ENCODE peak calls at places on chromosomes 2 and 18, in five cellular contexts. One of them, this sample, is unnamed.

GRCh38 chr18:49565656-49566055 is 3.8 kb downstream of the LIPG start:
- DNase-seq in spleen: no peak
- DNase-seq in endothelial cell of umbilical vein: no peak
- DNase-seq in adrenal gland: peak; percentile 57
- DNase-seq in prostate gland: peak; percentile 51
- DNase-seq in this sample: peak; percentile 44

GRCh38 chr18:23650963-23651927 is 11.5 kb downstream of the ANKRD29 start:
- DNase-seq in spleen: no peak
- DNase-seq in endothelial cell of umbilical vein: peak; percentile 51
- DNase-seq in adrenal gland: no peak
- DNase-seq in prostate gland: peak; percentile 8
- DNase-seq in this sample: no peak

GRCh38 chr2:60530660-60531276 is 22.7 kb downstream of the BCL11A start:
- DNase-seq in spleen: no peak
- DNase-seq in endothelial cell of umbilical vein: no peak
- DNase-seq in adrenal gland: peak; percentile 71
- DNase-seq in prostate gland: peak; percentile 83
- DNase-seq in this sample: peak; percentile 89

GRCh38 chr2:88692187-88692586 is 714 bp downstream of the RPIA start:
- DNase-seq in spleen: peak; percentile 84
- DNase-seq in endothelial cell of umbilical vein: no peak
- DNase-seq in adrenal gland: peak; percentile 55
- DNase-seq in prostate gland: no peak
- DNase-seq in this sample: no peak

GRCh38 chr18:7645756-7646155 is 78.6 kb downstream of the PTPRM start:
- DNase-seq in spleen: no peak
- DNase-seq in endothelial cell of umbilical vein: peak; percentile 21
- DNase-seq in adrenal gland: peak; percentile 86
- DNase-seq in prostate gland: peak; percentile 40
- DNase-seq in this sample: no peak

GRCh38 chr2:231028890-231029289 is 8.4 kb upstream of the C2orf72 start:
- DNase-seq in spleen: no peak
- DNase-seq in endothelial cell of umbilical vein: no peak
- DNase-seq in adrenal gland: no peak
- DNase-seq in prostate gland: no peak
- DNase-seq in this sample: no peak

GRCh38 chr18:11366410-11366809 is 217.0 kb upstream of the PIEZO2 start:
- DNase-seq in spleen: no peak
- DNase-seq in endothelial cell of umbilical vein: no peak
- DNase-seq in adrenal gland: no peak
- DNase-seq in prostate gland: no peak
- DNase-seq in this sample: peak; percentile 28

GRCh38 chr2:24083567-24084385 is 858 bp downstream of the TP53I3 start:
- DNase-seq in spleen: no peak
- DNase-seq in endothelial cell of umbilical vein: peak; percentile 85
- DNase-seq in adrenal gland: no peak
- DNase-seq in prostate gland: peak; percentile 68
- DNase-seq in this sample: no peak

GRCh38 chr18:13611616-13612110 is 114.7 kb downstream of the FAM210A start:
- DNase-seq in spleen: peak; percentile 80
- DNase-seq in endothelial cell of umbilical vein: peak; percentile 24
- DNase-seq in adrenal gland: peak; percentile 64
- DNase-seq in prostate gland: no peak
- DNase-seq in this sample: peak; percentile 87

GRCh38 chr2:113275556-113276215 is 3.0 kb downstream of the PAX8 start:
- DNase-seq in spleen: no peak
- DNase-seq in endothelial cell of umbilical vein: no peak
- DNase-seq in adrenal gland: no peak
- DNase-seq in prostate gland: no peak
- DNase-seq in this sample: no peak

GRCh38 chr2:165239230-165239629 is at the start of gene SCN2A:
- DNase-seq in spleen: no peak
- DNase-seq in endothelial cell of umbilical vein: peak; percentile 60
- DNase-seq in adrenal gland: peak; percentile 49
- DNase-seq in prostate gland: no peak
- DNase-seq in this sample: no peak

GRCh38 chr2:22737144-22737543 is 647.8 kb upstream of the KLHL29 start:
- DNase-seq in spleen: no peak
- DNase-seq in endothelial cell of umbilical vein: no peak
- DNase-seq in adrenal gland: no peak
- DNase-seq in prostate gland: no peak
- DNase-seq in this sample: no peak

GRCh38 chr2:65379721-65380171 is 52.7 kb downstream of the SPRED2 start:
- DNase-seq in spleen: no peak
- DNase-seq in endothelial cell of umbilical vein: no peak
- DNase-seq in adrenal gland: no peak
- DNase-seq in prostate gland: no peak
- DNase-seq in this sample: no peak

GRCh38 chr2:239081622-239082021 is 233.7 kb downstream of the TWIST2 start:
- DNase-seq in spleen: no peak
- DNase-seq in endothelial cell of umbilical vein: no peak
- DNase-seq in adrenal gland: peak; percentile 76
- DNase-seq in prostate gland: no peak
- DNase-seq in this sample: no peak

GRCh38 chr2:127721311-127721977 is 20.1 kb downstream of the SFT2D3 start:
- DNase-seq in spleen: no peak
- DNase-seq in endothelial cell of umbilical vein: no peak
- DNase-seq in adrenal gland: no peak
- DNase-seq in prostate gland: no peak
- DNase-seq in this sample: no peak
- H3K36me3 ChIP-seq in spleen: peaks cover 98% of the 10 kb centered on the region
- H3K36me3 ChIP-seq in endothelial cell of umbilical vein: peaks cover 16% of the 10 kb centered on the region
- H3K36me3 ChIP-seq in adrenal gland: peaks cover 36% of the 10 kb centered on the region
- H3K36me3 ChIP-seq in prostate gland: no peaks in the 10 kb centered on the region
- H3K36me3 ChIP-seq in this sample: peaks cover 72% of the 10 kb centered on the region

GRCh38 chr2:152433814-152434213 is 98.8 kb downstream of the FMNL2 start:
- DNase-seq in spleen: no peak
- DNase-seq in endothelial cell of umbilical vein: no peak
- DNase-seq in adrenal gland: no peak
- DNase-seq in prostate gland: no peak
- DNase-seq in this sample: no peak
- TF ChIP-seq POLR2A in spleen: no peak
- TF ChIP-seq POLR2A in endothelial cell of umbilical vein: no peak
- TF ChIP-seq POLR2A in adrenal gland: no peak
- TF ChIP-seq POLR2A in prostate gland: no peak
- TF ChIP-seq POLR2A in this sample: no peak

DNA sequence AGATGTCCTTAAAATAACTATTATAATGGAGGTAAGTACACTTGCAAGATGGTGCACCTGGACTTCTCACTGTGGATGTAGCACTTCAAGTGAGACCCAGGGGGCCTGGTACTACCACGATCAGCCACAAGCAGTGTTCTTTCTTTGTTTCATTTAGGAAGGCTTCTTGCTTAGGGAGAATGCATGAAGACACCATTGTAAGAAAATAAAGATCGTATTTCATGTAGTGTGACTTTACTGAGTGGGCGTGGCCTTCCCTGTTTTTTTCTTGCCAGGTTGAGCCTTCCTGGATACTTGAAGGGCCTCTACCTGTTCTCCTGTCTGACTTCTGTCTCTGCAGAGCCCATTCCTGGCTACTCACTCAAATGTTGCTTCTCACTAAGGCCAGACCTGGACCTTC is 615.6 kb upstream of the SOX11 start:
- DNase-seq in spleen: no peak
- DNase-seq in endothelial cell of umbilical vein: no peak
- DNase-seq in adrenal gland: no peak
- DNase-seq in prostate gland: no peak
- DNase-seq in this sample: no peak
- TF ChIP-seq CTCF in spleen: no peak
- TF ChIP-seq CTCF in endothelial cell of umbilical vein: no peak
- TF ChIP-seq CTCF in adrenal gland: no peak
- TF ChIP-seq CTCF in prostate gland: no peak
- TF ChIP-seq CTCF in this sample: no peak

GRCh38 chr2:158676295-158676694 is 118.8 kb upstream of the DAPL1 start:
- DNase-seq in spleen: no peak
- DNase-seq in endothelial cell of umbilical vein: no peak
- DNase-seq in adrenal gland: no peak
- DNase-seq in prostate gland: peak; percentile 26
- DNase-seq in this sample: peak; percentile 62
- H3K36me3 ChIP-seq in spleen: peaks cover 99% of the 10 kb centered on the region
- H3K36me3 ChIP-seq in endothelial cell of umbilical vein: peaks cover 25% of the 10 kb centered on the region
- H3K36me3 ChIP-seq in adrenal gland: peaks cover 21% of the 10 kb centered on the region
- H3K36me3 ChIP-seq in prostate gland: peaks cover 5% of the 10 kb centered on the region
- H3K36me3 ChIP-seq in this sample: peaks cover 86% of the 10 kb centered on the region

DNA sequence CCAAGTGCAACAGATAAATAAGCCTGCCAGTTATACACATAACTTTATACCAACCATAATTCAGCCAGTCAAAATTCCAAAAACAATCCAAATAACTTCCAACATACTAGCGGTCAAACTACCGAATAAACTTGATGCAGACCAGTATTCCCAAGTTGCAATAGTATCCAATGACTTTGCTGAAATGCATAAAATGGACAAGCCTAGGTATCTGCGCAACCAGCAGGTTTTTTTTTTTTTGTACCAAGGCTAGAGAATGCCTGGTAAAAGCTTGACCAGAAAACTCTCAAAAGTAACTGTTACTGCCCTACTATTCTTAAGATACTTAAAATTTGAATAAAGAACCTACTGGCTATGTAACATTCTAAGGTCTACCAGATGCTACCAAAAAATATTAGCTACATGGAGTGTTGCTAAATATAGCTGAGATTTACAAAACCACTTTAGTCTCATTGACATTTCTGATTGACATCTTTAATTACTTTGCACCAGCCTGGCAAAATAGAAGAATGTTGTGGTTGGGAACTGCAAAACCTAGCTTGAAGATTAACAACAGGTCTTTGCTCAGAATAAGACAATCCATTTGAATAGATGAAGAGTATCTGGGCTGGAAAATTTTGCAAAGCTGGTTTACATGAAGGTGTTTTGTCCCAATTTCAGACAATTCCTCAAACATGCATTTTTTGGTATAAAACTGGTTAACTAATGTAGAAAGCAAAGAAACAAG is 7.3 kb downstream of the SRSF7 start:
- DNase-seq in spleen: no peak
- DNase-seq in endothelial cell of umbilical vein: no peak
- DNase-seq in adrenal gland: no peak
- DNase-seq in prostate gland: no peak
- DNase-seq in this sample: no peak
- TF ChIP-seq POLR2A in spleen: no peak
- TF ChIP-seq POLR2A in endothelial cell of umbilical vein: no peak
- TF ChIP-seq POLR2A in adrenal gland: no peak
- TF ChIP-seq POLR2A in prostate gland: no peak
- TF ChIP-seq POLR2A in this sample: no peak

GRCh38 chr2:122750808-122751207 is 995.4 kb downstream of the TSN start:
- DNase-seq in spleen: no peak
- DNase-seq in endothelial cell of umbilical vein: no peak
- DNase-seq in adrenal gland: no peak
- DNase-seq in prostate gland: no peak
- DNase-seq in this sample: no peak

GRCh38 chr2:122753341-122753740 is 997.9 kb downstream of the TSN start:
- DNase-seq in spleen: no peak
- DNase-seq in endothelial cell of umbilical vein: no peak
- DNase-seq in adrenal gland: no peak
- DNase-seq in prostate gland: no peak
- DNase-seq in this sample: no peak

GRCh38 chr2:122750095-122750494 is 994.6 kb downstream of the TSN start:
- DNase-seq in spleen: no peak
- DNase-seq in endothelial cell of umbilical vein: no peak
- DNase-seq in adrenal gland: no peak
- DNase-seq in prostate gland: no peak
- DNase-seq in this sample: no peak

GRCh38 chr2:122749347-122749850 is 993.9 kb downstream of the TSN start:
- DNase-seq in spleen: no peak
- DNase-seq in endothelial cell of umbilical vein: peak; percentile 12
- DNase-seq in adrenal gland: no peak
- DNase-seq in prostate gland: no peak
- DNase-seq in this sample: no peak

DNA sequence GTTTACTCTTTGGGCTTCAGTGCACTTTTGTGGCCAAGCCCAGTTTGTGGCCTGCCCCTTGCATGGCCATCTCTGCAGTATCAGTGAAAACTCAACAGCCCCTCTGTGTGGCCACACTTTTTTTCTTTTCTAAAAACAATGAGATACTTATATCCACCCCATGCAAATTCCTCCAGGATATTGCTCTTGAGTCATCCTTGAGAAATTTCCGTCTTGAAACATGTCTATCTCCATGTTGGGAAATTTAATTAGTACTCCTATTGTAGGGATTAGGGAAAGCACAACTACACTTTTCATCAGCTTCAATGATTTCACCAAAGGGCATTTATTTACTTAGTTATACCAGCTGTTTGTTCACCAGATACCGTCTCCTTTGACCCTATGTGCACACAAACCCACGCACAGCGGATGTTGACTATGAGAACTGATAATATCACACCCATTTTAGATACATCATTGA is 993.1 kb downstream of the TSN start:
- DNase-seq in spleen: no peak
- DNase-seq in endothelial cell of umbilical vein: peak; percentile 63
- DNase-seq in adrenal gland: no peak
- DNase-seq in prostate gland: no peak
- DNase-seq in this sample: peak; percentile 35
- TF ChIP-seq CTCF in spleen: no peak
- TF ChIP-seq CTCF in endothelial cell of umbilical vein: no peak
- TF ChIP-seq CTCF in adrenal gland: no peak
- TF ChIP-seq CTCF in prostate gland: no peak
- TF ChIP-seq CTCF in this sample: no peak

DNA sequence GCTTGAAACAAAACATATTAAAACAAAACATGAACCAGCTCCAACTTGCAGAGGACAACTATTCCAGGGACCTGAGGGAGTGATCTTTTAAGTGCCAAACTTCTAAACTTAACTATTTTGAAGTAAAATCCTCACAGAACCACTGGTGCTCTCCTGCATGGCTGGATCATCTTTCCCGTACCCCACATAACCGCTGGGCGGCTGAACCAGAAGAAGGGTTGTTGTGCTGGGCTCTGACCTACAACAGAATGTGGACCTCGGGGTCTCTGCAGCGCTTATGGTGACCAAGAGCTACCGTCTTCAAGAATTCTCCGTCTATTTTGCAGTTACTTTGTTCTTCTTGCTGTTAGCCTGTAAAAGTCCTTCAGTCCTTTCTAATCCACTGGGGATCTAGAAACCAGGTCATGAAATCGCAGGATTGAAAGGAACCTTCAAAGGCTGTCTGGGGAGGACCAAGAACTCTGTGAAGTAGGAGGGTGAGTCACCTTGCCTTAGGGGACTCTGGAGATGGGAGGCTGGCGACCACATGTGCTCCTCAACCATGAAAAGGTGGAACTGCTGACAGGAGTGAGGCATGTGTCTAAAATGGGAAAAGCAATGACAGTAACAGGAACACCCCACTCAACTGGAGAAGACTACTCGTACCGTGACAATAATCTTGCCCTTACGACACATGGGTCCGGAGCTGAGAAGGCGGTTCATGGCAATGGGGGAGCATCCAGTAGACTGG is 46.6 kb downstream of the HDLBP start:
- DNase-seq in spleen: no peak
- DNase-seq in endothelial cell of umbilical vein: no peak
- DNase-seq in adrenal gland: peak; percentile 51
- DNase-seq in prostate gland: no peak
- DNase-seq in this sample: no peak
- H3K36me3 ChIP-seq in spleen: peaks cover 52% of the 10 kb centered on the region
- H3K36me3 ChIP-seq in endothelial cell of umbilical vein: peaks cover 18% of the 10 kb centered on the region
- H3K36me3 ChIP-seq in adrenal gland: peaks cover 46% of the 10 kb centered on the region
- H3K36me3 ChIP-seq in prostate gland: peaks cover 9% of the 10 kb centered on the region
- H3K36me3 ChIP-seq in this sample: peaks cover 49% of the 10 kb centered on the region

GRCh38 chr2:201122276-201122675 is 6.3 kb downstream of the CFLAR start:
- DNase-seq in spleen: no peak
- DNase-seq in endothelial cell of umbilical vein: no peak
- DNase-seq in adrenal gland: no peak
- DNase-seq in prostate gland: no peak
- DNase-seq in this sample: no peak
- TF ChIP-seq POLR2A in spleen: no peak
- TF ChIP-seq POLR2A in endothelial cell of umbilical vein: no peak
- TF ChIP-seq POLR2A in adrenal gland: no peak
- TF ChIP-seq POLR2A in prostate gland: no peak
- TF ChIP-seq POLR2A in this sample: no peak

GRCh38 chr2:4745596-4745995 is 946.6 kb upstream of the SOX11 start:
- DNase-seq in spleen: no peak
- DNase-seq in endothelial cell of umbilical vein: no peak
- DNase-seq in adrenal gland: no peak
- DNase-seq in prostate gland: no peak
- DNase-seq in this sample: no peak
- TF ChIP-seq CTCF in spleen: no peak
- TF ChIP-seq CTCF in endothelial cell of umbilical vein: no peak
- TF ChIP-seq CTCF in adrenal gland: no peak
- TF ChIP-seq CTCF in prostate gland: no peak
- TF ChIP-seq CTCF in this sample: no peak